ENCODE peak calls at places on chromosomes 7 and 10, in nine cellular contexts. C is BE2C, Y is ovary, I is choroid plexus epithelial cell, P is DMS153, N is erythroblast, U is anterior cingulate cortex, G is PC-3, B is GDM1. M is an unnamed sample.

GRCh38 chr7:79090543-79090942 is 362.9 kb downstream of the MAGI2 start:
- DNase-seq in C (no peak), Y (no peak), I (no peak), P (no peak), N (no peak), U (no peak), G (peak), B (no peak), M (no peak)

GRCh38 chr10:132710036-132710686 is 75.8 kb downstream of the NKX6-2 start:
- DNase-seq in C (peak), Y (no peak), I (no peak), P (no peak), N (no peak), U (no peak), G (no peak), B (no peak), M (no peak)

GRCh38 chr10:46530249-46531186 is 25.9 kb downstream of the GPRIN2 start:
- DNase-seq in C (no peak), Y (no peak), I (peak), P (no peak), N (no peak), U (no peak), G (no peak), B (no peak), M (no peak)

GRCh38 chr7:128812514-128813168 is 17.6 kb upstream of the FLNC start:
- DNase-seq in C (no peak), Y (peak), I (peak), P (peak), N (peak), U (no peak), G (no peak), B (no peak), M (no peak)

GRCh38 chr7:25256424-25256823 is 28.1 kb upstream of the NPVF start:
- DNase-seq in C (no peak), Y (no peak), I (no peak), P (no peak), N (no peak), U (no peak), G (no peak), B (no peak), M (no peak)

GRCh38 chr7:45088821-45089313 is at the start of gene NACAD:
- DNase-seq in C (peak), Y (peak), I (no peak), P (no peak), N (peak), U (peak), G (no peak), B (no peak), M (no peak)

GRCh38 chr7:74138945-74139843 is 35.0 kb upstream of the EIF4H start:
- DNase-seq in C (no peak), Y (no peak), I (no peak), P (no peak), N (no peak), U (no peak), G (no peak), B (no peak), M (no peak)

GRCh38 chr10:5688587-5688986 is 3.9 kb downstream of the TASOR2 start:
- DNase-seq in C (no peak), Y (no peak), I (no peak), P (no peak), N (no peak), U (no peak), G (no peak), B (no peak), M (no peak)

GRCh38 chr7:143042821-143043271 is 9.3 kb upstream of the OR6V1 start:
- DNase-seq in C (no peak), Y (no peak), I (peak), P (no peak), N (no peak), U (no peak), G (no peak), B (no peak), M (no peak)

GRCh38 chr7:81690251-81690650 is 79.6 kb downstream of the HGF start:
- DNase-seq in C (no peak), Y (no peak), I (peak), P (no peak), N (no peak), U (no peak), G (peak), B (no peak), M (no peak)

GRCh38 chr10:44171765-44172164 is 213.1 kb downstream of the CXCL12 start:
- DNase-seq in C (no peak), Y (no peak), I (no peak), P (no peak), N (no peak), U (no peak), G (no peak), B (no peak), M (no peak)

GRCh38 chr7:91082854-91083495 is 181.3 kb upstream of the FZD1 start:
- DNase-seq in C (no peak), Y (no peak), I (peak), P (no peak), N (no peak), U (no peak), G (peak), B (no peak), M (no peak)

GRCh38 chr10:133465950-133466474 is 12.3 kb downstream of the SCART1 start:
- DNase-seq in C (no peak), Y (no peak), I (no peak), P (no peak), N (no peak), U (no peak), G (no peak), B (no peak), M (no peak)

GRCh38 chr7:116955340-116955739 is 2.0 kb downstream of the ST7 start:
- DNase-seq in C (no peak), Y (no peak), I (no peak), P (no peak), N (peak), U (no peak), G (no peak), B (no peak), M (no peak)

GRCh38 chr7:27171636-27172387 is 2.3 kb downstream of the HOXA10 start:
- DNase-seq in C (peak), Y (no peak), I (no peak), P (peak), N (no peak), U (no peak), G (no peak), B (no peak), M (peak)

GRCh38 chr7:105875505-105875904 is 894 bp downstream of the ATXN7L1 start:
- DNase-seq in C (no peak), Y (no peak), I (peak), P (no peak), N (no peak), U (no peak), G (peak), B (no peak), M (no peak)

GRCh38 chr10:31739146-31739545 is 189.5 kb downstream of the ARHGAP12 start:
- DNase-seq in C (no peak), Y (no peak), I (no peak), P (no peak), N (no peak), U (no peak), G (no peak), B (no peak), M (no peak)

GRCh38 chr10:132394201-132394811 is 2.7 kb upstream of the PWWP2B start:
- DNase-seq in C (no peak), Y (no peak), I (no peak), P (no peak), N (no peak), U (no peak), G (no peak), B (no peak), M (no peak)

GRCh38 chr10:94066411-94066810 is 72.7 kb downstream of the PLCE1 start:
- DNase-seq in C (no peak), Y (peak), I (peak), P (no peak), N (peak), U (no peak), G (peak), B (no peak), M (no peak)

GRCh38 chr7:1848013-1848640 is 178.1 kb downstream of the ELFN1 start:
- DNase-seq in C (no peak), Y (no peak), I (no peak), P (no peak), N (no peak), U (no peak), G (no peak), B (no peak), M (no peak)

GRCh38 chr10:101062231-101063161 is 707 bp downstream of the KAZALD1 start:
- DNase-seq in C (peak), Y (no peak), I (peak), P (peak), N (peak), U (no peak), G (peak), B (peak), M (peak)

GRCh38 chr10:86202226-86202625 is 164.4 kb downstream of the GRID1 start:
- DNase-seq in C (no peak), Y (no peak), I (no peak), P (no peak), N (no peak), U (no peak), G (no peak), B (no peak), M (no peak)